ENCODE peak calls at places on chromosome 10, in six cellular contexts. P is K562, C is WTC11, X is GM23338, G is HepG2, Z is H1. T is an unnamed sample.

GRCh38 chr10:3324572-3324971 is 152.0 kb upstream of the PITRM1 start:
- DNase-seq in C (no peak), P (no peak), X (no peak), Z (no peak), G (no peak), T (no peak)

GRCh38 chr10:33697016-33697415 is 362.5 kb upstream of the NRP1 start:
- DNase-seq in C (no peak), P (no peak), G (no peak), X (no peak), Z (no peak), T (no peak)

GRCh38 chr10:14904316-14904732 is 25.7 kb downstream of the SUV39H2 start:
- DNase-seq in C (no peak), P (peak), G (peak), X (peak), Z (no peak), T (no peak)

GRCh38 chr10:16360001-16360400 is 76.8 kb upstream of the PTER start:
- DNase-seq in C (no peak), P (no peak), Z (no peak), G (no peak), X (no peak), T (no peak)

GRCh38 chr10:80187465-80188409 is 17.6 kb downstream of the ANXA11 start:
- DNase-seq in P (peak), Z (no peak), G (peak), X (no peak), C (no peak), T (peak)

GRCh38 chr10:19488592-19489280 is 327.5 kb upstream of the PLXDC2 start:
- DNase-seq in G (peak), Z (peak), P (no peak), C (peak), X (peak), T (no peak)

GRCh38 chr10:32072025-32072787 is 16.0 kb upstream of the KIF5B start:
- DNase-seq in P (no peak), X (peak), G (no peak), C (no peak), Z (no peak), T (no peak)

GRCh38 chr10:63364918-63365317 is 100.9 kb downstream of the JMJD1C start:
- DNase-seq in X (no peak), Z (no peak), G (no peak), C (no peak), P (no peak), T (no peak)

GRCh38 chr10:916716-917415 is 14.6 kb downstream of the LARP4B start:
- DNase-seq in P (no peak), Z (no peak), C (no peak), X (no peak), G (no peak), T (no peak)

GRCh38 chr10:49133706-49134248 is at the start of gene FAM170B:
- DNase-seq in Z (no peak), G (no peak), P (no peak), C (no peak), X (no peak), T (no peak)

GRCh38 chr10:53598914-53599313 is 826.3 kb upstream of the MBL2 start:
- DNase-seq in X (peak), Z (no peak), G (no peak), C (peak), P (no peak), T (no peak)

GRCh38 chr10:663844-664243 is 25.6 kb downstream of the DIP2C start:
- DNase-seq in Z (peak), G (no peak), X (no peak), P (no peak), C (no peak), T (no peak)

GRCh38 chr10:101997803-101998202 is 58.2 kb downstream of the ARMH3 start:
- DNase-seq in G (no peak), P (no peak), X (no peak), C (no peak), Z (no peak), T (no peak)
- TF ChIP-seq CREB1 in G (no peak), P (no peak), X (no peak), C (no peak), Z (no peak), T (no peak)

GRCh38 chr10:133441780-133442179 is 12.0 kb upstream of the SCART1 start:
- DNase-seq in P (no peak), C (no peak), G (no peak), X (no peak), Z (no peak), T (no peak)

GRCh38 chr10:133440633-133441285 is 13.0 kb upstream of the SCART1 start:
- DNase-seq in G (no peak), Z (no peak), X (no peak), C (no peak), P (no peak), T (no peak)

GRCh38 chr10:133442967-133443924 is 10.5 kb upstream of the SCART1 start:
- DNase-seq in P (no peak), G (no peak), Z (no peak), C (no peak), X (no peak), T (no peak)

GRCh38 chr10:133444342-133445267 is 9.1 kb upstream of the SCART1 start:
- DNase-seq in C (no peak), Z (no peak), X (no peak), G (no peak), P (no peak), T (no peak)

DNA sequence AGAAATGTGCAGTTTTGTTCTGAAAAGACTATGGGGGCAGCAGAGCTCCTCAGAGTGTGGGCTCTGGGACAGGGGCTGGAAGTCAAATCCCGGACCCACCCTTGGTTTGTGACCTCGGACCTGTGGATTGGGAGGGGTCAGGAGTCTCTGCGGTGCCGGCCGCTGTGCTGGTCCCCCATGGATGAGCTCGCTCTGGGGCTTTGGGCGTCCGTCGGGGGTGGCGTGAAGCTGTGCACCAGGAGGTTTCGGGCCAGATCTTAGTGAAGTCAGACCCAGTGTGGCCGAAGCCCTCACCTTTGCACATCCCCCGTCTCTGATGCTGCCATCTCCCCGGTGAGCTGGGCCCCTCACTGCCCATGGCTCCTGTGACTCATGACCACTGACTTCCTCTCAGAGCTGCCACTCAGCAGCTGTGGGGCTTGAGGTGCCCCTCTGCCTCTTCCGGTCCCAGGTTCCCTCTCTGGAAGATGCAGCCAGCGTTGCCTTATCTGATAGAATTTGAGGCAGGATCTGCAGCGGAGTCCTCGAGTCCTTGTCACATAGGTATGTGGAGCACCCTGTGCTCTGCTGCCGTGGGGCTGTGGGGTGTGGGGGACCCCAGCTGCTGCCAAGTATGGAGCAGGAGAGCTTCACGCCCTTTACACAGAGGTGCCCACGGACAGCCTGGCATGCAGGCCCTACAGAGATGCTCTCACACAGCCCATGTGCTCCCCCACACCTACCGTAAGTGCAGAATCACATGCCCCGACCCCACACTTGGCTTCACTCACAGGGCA is 11.4 kb upstream of the SCART1 start:
- DNase-seq in Z (no peak), C (no peak), G (no peak), X (no peak), P (no peak), T (no peak)
- TF ChIP-seq CREB1 in Z (no peak), C (no peak), G (no peak), X (no peak), P (no peak), T (no peak)

DNA sequence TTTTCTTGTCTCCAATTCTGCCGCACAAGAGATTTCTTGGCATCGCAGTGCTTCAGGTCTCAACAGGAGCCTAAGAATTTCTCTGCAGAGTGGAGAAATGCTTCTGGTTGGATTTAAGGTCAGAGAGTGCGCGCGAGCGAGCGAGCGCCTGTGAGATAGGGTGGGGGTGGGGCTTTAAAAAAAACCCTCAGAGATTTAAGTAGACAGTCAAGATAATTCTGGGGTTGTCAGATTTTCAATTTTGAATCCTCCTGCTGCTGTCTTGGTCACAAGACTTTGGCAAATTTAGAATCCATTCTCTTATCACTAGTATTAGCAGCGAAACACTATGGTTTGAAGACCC is 49.7 kb downstream of the CPEB3 start:
- DNase-seq in G (peak), Z (no peak), C (no peak), P (peak), X (peak), T (no peak)
- TF ChIP-seq CREB1 in G (no peak), Z (no peak), C (no peak), P (no peak), X (no peak), T (no peak)

DNA sequence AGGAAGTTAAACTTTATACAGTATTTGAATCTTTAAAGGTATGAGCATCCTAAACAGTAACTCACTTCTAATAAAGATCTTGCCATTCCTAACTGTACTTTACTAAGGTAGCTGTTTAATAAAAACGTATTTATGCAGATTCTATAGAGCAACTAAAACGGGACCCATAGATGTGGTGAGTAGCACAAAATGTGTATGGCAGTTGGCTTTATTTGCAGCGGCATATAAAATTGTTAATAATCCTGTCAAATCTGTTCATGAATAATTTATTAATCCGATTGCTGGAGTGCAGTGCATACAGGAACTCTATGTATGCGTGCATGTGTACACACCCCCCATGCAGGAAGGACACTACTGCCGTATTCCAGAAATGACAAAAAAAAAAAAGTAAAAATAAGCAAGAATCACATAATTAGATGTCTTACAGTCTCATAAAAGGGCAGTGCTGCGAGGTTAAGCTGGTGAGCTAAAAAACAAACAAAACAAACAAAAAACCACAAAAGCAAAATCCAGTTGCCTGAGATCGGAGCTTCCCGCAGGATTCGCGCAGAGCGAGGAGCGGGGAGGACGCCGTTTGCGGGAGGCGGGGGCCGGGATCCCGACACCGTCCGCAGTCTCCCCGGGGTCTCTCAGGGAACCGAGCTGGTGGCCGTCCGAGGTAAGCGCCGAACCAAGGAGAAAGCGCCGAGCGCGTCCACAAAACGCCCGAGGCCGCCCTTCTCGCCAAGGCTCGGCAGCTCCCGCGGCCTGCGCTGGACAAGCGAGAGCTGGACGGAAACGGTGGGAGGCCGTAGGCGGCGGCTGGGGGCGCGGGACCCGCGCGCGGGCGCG is 518 bp upstream of the COMMD3 start:
- DNase-seq in Z (peak), X (peak), P (peak), G (no peak), C (peak), T (no peak)
- TF ChIP-seq CREB1 in Z (no peak), X (no peak), P (no peak), G (no peak), C (no peak), T (no peak)

GRCh38 chr10:60304832-60305231 is 84.8 kb downstream of the ANK3 start:
- DNase-seq in X (no peak), G (no peak), P (peak), C (no peak), Z (no peak), T (no peak)
- TF ChIP-seq CREB1 in X (no peak), G (no peak), P (no peak), C (no peak), Z (no peak), T (no peak)

DNA sequence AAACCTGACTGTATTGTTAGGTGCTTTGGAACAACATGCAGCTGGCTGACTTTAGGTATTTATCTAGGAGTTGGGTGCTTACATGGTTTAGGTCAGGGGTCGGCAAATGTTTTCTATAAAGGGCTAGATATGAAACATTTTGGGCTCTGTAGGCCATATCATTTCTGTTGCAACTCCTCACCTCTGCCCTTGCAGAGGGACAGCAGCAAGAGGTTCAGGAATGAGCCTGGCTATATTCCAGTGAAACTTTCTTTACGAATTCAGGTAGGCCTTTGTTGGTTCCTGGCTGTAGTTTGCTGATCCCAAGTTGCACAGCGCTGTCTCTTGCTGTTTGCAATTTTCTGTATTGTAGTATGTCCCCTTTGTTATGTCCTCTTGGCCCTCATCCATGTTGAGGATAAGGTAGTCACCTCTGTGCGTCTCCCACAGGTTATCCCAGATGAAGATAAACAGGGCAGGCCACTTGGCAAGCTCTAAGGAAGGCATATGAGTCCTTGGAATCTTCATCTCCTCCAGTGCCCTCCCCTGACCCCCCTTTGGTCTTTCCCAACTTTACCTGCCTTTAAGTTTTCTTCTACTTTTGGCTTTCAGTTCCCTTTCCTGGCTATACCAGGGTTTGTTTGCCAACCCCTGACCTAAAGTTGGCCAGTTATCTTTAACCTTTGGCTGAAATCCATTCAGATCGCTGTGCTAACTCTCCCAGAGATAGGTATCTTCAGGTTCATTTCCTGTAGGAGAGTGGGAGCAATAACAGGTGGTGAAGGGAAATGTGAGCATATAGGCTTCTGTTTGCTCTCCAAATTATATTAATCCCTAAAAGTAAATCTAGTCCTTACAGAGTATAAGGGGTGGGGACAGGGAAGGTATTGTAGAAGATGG is 36.1 kb downstream of the SGPL1 start:
- DNase-seq in Z (no peak), P (no peak), G (peak), X (no peak), C (no peak), T (no peak)
- TF ChIP-seq CREB1 in Z (no peak), P (no peak), G (no peak), X (no peak), C (no peak), T (no peak)

GRCh38 chr10:12844796-12845524 is 156.6 kb downstream of the CCDC3 start:
- DNase-seq in G (peak), X (no peak), P (no peak), Z (no peak), C (no peak), T (no peak)
- TF ChIP-seq CREB1 in G (no peak), X (no peak), P (no peak), Z (no peak), C (no peak), T (no peak)

T was measured in GM12878.